ENCODE peak calls at places on chromosomes 13 and 19, in four cellular contexts. A is astrocyte of the spinal cord, R is mammary epithelial cell, D is AG04449. V is an unnamed sample.

GRCh38 chr13:37127706-37128241 is 22.3 kb upstream of the CSNK1A1L start:
- DNase-seq in R (no peak), A (peak), D (peak), V (no peak)

GRCh38 chr13:59126474-59126873 is 1037.3 kb downstream of the DIAPH3 start:
- DNase-seq in A (no peak), D (no peak), R (no peak), V (no peak)

GRCh38 chr19:19261350-19262189 is 11.5 kb downstream of the TM6SF2 start:
- DNase-seq in R (no peak), D (no peak), A (no peak), V (no peak)

GRCh38 chr13:61188057-61188456 is 227.6 kb downstream of the PCDH20 start:
- DNase-seq in A (no peak), R (no peak), D (no peak), V (no peak)

GRCh38 chr13:108944760-108945159 is 315.3 kb downstream of the MYO16 start:
- DNase-seq in A (no peak), D (no peak), R (peak), V (peak)

GRCh38 chr19:6498294-6499036 is 3.6 kb downstream of the TUBB4A start:
- DNase-seq in D (no peak), A (no peak), R (no peak), V (no peak)

GRCh38 chr19:11480927-11481776 is at the start of gene ELAVL3:
- DNase-seq in R (no peak), D (no peak), A (no peak), V (no peak)

GRCh38 chr19:14763497-14764145 is 14.7 kb downstream of the ADGRE2 start:
- DNase-seq in R (no peak), A (no peak), D (no peak), V (no peak)

GRCh38 chr13:40145139-40145538 is 489.7 kb downstream of the COG6 start:
- DNase-seq in A (no peak), D (no peak), R (no peak), V (no peak)

GRCh38 chr19:53896682-53897081 is 12.4 kb upstream of the CACNG7 start:
- DNase-seq in R (no peak), A (no peak), D (no peak), V (no peak)

GRCh38 chr13:41241626-41242025 is 21.8 kb downstream of the MTRF1 start:
- DNase-seq in A (no peak), D (no peak), R (no peak), V (no peak)

GRCh38 chr19:17404621-17405249 is 695 bp downstream of the BST2 start:
- DNase-seq in A (no peak), D (no peak), R (no peak), V (no peak)

GRCh38 chr19:50894478-50895356 is 16.5 kb downstream of the KLK4 start:
- DNase-seq in D (no peak), R (no peak), A (no peak), V (no peak)

GRCh38 chr19:6276447-6276846 is 3.3 kb downstream of the MLLT1 start:
- DNase-seq in R (no peak), A (peak), D (peak), V (peak)

GRCh38 chr19:1912760-1913505 is 7.7 kb downstream of the ADAT3 start:
- DNase-seq in R (no peak), D (no peak), A (no peak), V (no peak)

GRCh38 chr13:73133536-73133935 is 74.7 kb downstream of the KLF5 start:
- DNase-seq in A (no peak), D (no peak), R (peak), V (no peak)

GRCh38 chr13:98520674-98521449 is 56.0 kb downstream of the STK24 start:
- DNase-seq in A (no peak), R (no peak), D (no peak), V (no peak)

GRCh38 chr19:48770223-48770622 is 14.9 kb downstream of the FGF21 start:
- DNase-seq in A (no peak), R (peak), D (peak), V (peak)

GRCh38 chr13:40148742-40149141 is 493.3 kb downstream of the COG6 start:
- DNase-seq in D (no peak), A (no peak), R (no peak), V (no peak)

GRCh38 chr19:46493236-46494114 is 2.2 kb downstream of the PNMA8B start:
- DNase-seq in R (no peak), A (no peak), D (no peak), V (no peak)
- H3K4me3 ChIP-seq in R (no peak), A (no peak), D (no peak), V (no peak)

GRCh38 chr19:41480336-41480735 is 37.4 kb downstream of the ERICH4 start:
- DNase-seq in A (no peak), D (no peak), R (no peak), V (no peak)
- H3K4me3 ChIP-seq in A (no peak), D (no peak), R (no peak), V (no peak)

GRCh38 chr13:44484562-44485164 is 91.5 kb downstream of the TSC22D1 start:
- DNase-seq in A (no peak), R (no peak), D (no peak), V (no peak)

GRCh38 chr13:44493213-44493812 is 82.8 kb downstream of the TSC22D1 start:
- DNase-seq in D (no peak), A (no peak), R (no peak), V (no peak)

GRCh38 chr13:44489751-44490150 is 86.4 kb downstream of the TSC22D1 start:
- DNase-seq in A (no peak), D (no peak), R (no peak), V (no peak)

DNA sequence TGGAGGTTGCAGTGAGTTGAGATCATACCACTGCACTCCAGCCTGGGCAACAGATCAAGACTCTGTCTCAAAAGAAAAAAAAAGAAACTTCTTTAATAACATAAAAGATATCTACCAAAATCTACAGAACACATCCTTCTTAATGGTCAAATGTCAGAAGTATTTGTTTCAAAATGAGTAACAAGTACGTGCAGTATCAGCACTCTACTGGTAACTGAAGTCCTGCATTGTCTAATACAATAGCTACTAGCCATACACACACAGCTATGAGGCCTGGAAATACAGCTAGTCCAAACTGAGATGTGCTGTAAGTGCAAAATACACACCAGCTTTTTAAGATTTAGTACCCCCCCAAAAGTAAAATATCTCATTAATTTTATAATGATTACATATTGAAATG is 88.1 kb downstream of the TSC22D1 start:
- DNase-seq in R (no peak), A (no peak), D (no peak), V (no peak)
- H3K4me3 ChIP-seq in R (no peak), A (no peak), D (no peak), V (no peak)

GRCh38 chr19:33195711-33196347 is 1.7 kb downstream of the LRP3 start:
- DNase-seq in R (no peak), D (no peak), A (no peak), V (no peak)
- H3K4me3 ChIP-seq in R (no peak), D (peak), A (peak), V (peak)

DNA sequence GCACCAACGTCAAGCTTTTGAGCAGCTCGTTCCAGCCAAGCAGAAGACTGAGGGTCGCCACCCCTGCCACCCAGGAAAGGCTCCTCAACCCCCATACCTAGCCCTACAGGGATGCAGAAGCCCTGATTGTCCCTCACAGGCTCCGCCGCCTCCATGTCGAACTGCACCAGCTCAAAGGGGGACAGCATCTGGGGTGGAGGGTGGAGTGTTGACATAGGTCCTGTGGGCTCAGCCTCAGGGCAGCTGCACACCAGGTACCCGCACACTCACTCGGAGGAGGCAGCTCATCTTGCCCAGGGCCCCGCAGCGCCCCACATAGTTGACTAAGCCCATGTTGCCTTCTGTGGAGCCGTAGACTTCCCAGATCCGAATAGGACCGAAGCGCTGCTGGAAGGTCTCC is 11.6 kb downstream of the SLC27A5 start:
- DNase-seq in D (no peak), A (no peak), R (no peak), V (no peak)
- H3K4me3 ChIP-seq in D (peak), A (no peak), R (peak), V (peak)

DNA sequence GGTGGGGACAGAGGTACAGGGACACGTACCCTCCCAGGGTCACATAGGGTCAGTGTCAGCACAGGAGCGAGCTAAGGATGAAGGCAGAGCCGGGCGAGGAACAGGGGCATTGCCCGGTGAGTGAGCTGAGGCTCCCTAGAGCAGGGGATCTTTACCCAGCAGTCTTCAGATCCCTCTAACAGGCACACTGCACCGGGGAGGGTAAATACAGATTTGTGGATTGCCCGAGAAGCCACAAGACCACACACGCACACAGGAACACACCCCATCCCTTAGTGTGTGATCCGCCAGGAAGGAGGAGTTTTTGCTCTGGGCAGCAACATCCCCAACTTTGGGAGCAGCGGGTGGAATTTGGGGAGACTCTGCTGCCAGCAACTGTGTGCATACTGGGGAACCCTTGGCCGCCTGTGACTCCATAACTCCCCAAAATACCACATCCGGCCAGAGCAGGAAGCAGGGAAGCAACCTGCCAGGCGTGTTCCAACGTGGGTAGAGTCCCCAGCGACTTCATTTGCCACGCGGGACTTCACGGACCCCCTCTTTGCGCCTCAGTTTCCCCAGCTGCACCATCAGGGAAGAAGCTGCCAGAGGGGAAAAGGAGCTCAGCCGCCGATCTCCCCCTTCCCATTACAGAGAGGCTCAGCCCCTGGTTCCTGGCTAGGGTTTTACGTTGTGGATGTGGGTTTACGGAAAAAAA is 5.9 kb upstream of the TLE2 start:
- DNase-seq in D (no peak), A (peak), R (peak), V (no peak)
- H3K4me3 ChIP-seq in D (peak), A (peak), R (peak), V (peak)

V was measured in AG09309.